ENCODE peak calls at places on chromosomes 11 and 22, in four cellular contexts. A is immature natural killer cell; Y is effector memory CD4-positive, alpha-beta T cell; B is endothelial cell. D is an unnamed sample.

GRCh38 chr22:22558972-22559603 is at the start of gene PRAME:
- DNase-seq in A (peak; percentile 45), Y (peak; percentile 16), B (peak; percentile 56), D (peak; percentile 49)

GRCh38 chr11:120013325-120014250 is 124.3 kb downstream of the TRIM29 start:
- DNase-seq in Y (no peak), A (no peak), B (peak; percentile 72), D (peak; percentile 73)

GRCh38 chr22:45876136-45877035 is 100.6 kb downstream of the WNT7B start:
- DNase-seq in Y (no peak), B (no peak), A (no peak), D (no peak)

GRCh38 chr11:70016666-70017347 is 61.3 kb upstream of the ANO1 start:
- DNase-seq in A (no peak), B (no peak), Y (no peak), D (peak; percentile 25)

GRCh38 chr11:60936467-60937143 is 12.3 kb downstream of the TMEM132A start:
- DNase-seq in B (no peak), Y (no peak), A (no peak), D (no peak)

GRCh38 chr11:57787920-57788716 is 26.5 kb downstream of the CTNND1 start:
- DNase-seq in A (no peak), Y (no peak), B (no peak), D (peak; percentile 40)

GRCh38 chr22:41048791-41049717 is 43.3 kb upstream of the EP300 start:
- DNase-seq in B (peak; percentile 22), Y (no peak), A (no peak), D (peak; percentile 92)

GRCh38 chr22:22124374-22124773 is 120.2 kb upstream of the VPREB1 start:
- DNase-seq in B (no peak), A (no peak), Y (no peak), D (no peak)

GRCh38 chr11:68117896-68118470 is 3.2 kb downstream of the CHKA start:
- DNase-seq in Y (no peak), B (no peak), A (no peak), D (no peak)

GRCh38 chr11:26974068-26974790 is 19.7 kb upstream of the FIBIN start:
- DNase-seq in A (no peak), B (no peak), Y (no peak), D (no peak)

GRCh38 chr22:40273319-40273718 is 73.0 kb upstream of the ADSL start:
- DNase-seq in B (no peak), Y (no peak), A (no peak), D (no peak)

GRCh38 chr11:78101073-78101472 is 21.4 kb upstream of the NDUFC2 start:
- DNase-seq in A (no peak), B (no peak), Y (no peak), D (no peak)

GRCh38 chr11:98003606-98004371 is 1017.0 kb upstream of the CNTN5 start:
- DNase-seq in B (no peak), Y (no peak), A (no peak), D (peak; percentile 3)

GRCh38 chr22:23521442-23522113 is 58.5 kb downstream of the IGLL1 start:
- DNase-seq in B (peak; percentile 97), Y (peak; percentile 55), A (peak; percentile 91), D (peak; percentile 97)

GRCh38 chr11:1869427-1870325 is 16.8 kb downstream of the LSP1 start:
- DNase-seq in A (no peak), B (no peak), Y (no peak), D (no peak)

GRCh38 chr11:130024356-130024755 is 21.7 kb upstream of the PRDM10 start:
- DNase-seq in A (no peak), Y (no peak), B (no peak), D (no peak)

GRCh38 chr11:36793542-36793926 is 195.5 kb upstream of the RAG2 start:
- DNase-seq in B (peak; percentile 5), A (no peak), Y (no peak), D (no peak)

GRCh38 chr11:9516113-9516512 is 55.3 kb downstream of the ZNF143 start:
- DNase-seq in A (no peak), Y (no peak), B (no peak), D (no peak)

GRCh38 chr11:47372422-47372821 is 5.9 kb downstream of the SPI1 start:
- DNase-seq in B (no peak), Y (no peak), A (no peak), D (no peak)

GRCh38 chr22:41939981-41940852 is 6.7 kb downstream of the CENPM start:
- DNase-seq in Y (peak; percentile 94), A (peak; percentile 58), B (peak; percentile 4), D (no peak)

GRCh38 chr11:118924591-118925585 is 838 bp downstream of the BCL9L start:
- DNase-seq in Y (no peak), A (peak; percentile 42), B (peak; percentile 63), D (peak; percentile 72)

GRCh38 chr11:36155770-36156485 is 133.3 kb downstream of the COMMD9 start:
- DNase-seq in A (no peak), Y (no peak), B (no peak), D (no peak)

GRCh38 chr11:80822248-80822647 is 1381.4 kb upstream of the TENM4 start:
- DNase-seq in B (no peak), A (no peak), Y (no peak), D (no peak)

GRCh38 chr22:19289475-19290161 is 1.9 kb downstream of the CLTCL1 start:
- DNase-seq in B (no peak), A (peak; percentile 27), Y (no peak), D (no peak)

GRCh38 chr11:19524171-19524671 is 188.4 kb upstream of the NAV2 start:
- DNase-seq in Y (no peak), A (no peak), B (no peak), D (no peak)

GRCh38 chr11:75097173-75097557 is 489 bp upstream of the OR2AT4 start:
- DNase-seq in B (no peak), A (no peak), Y (no peak), D (no peak)

GRCh38 chr11:78030429-78031325 is 7.6 kb upstream of the KCTD14 start:
- DNase-seq in B (peak; percentile 45), Y (no peak), A (no peak), D (peak; percentile 87)

GRCh38 chr11:19267567-19267966 is 26.8 kb upstream of the E2F8 start:
- DNase-seq in A (no peak), B (no peak), Y (no peak), D (no peak)

GRCh38 chr11:68010058-68011041 is at the start of gene ALDH3B1:
- DNase-seq in B (no peak), Y (no peak), A (no peak), D (peak; percentile 17)

GRCh38 chr11:33942954-33943353 is 51.1 kb upstream of the LMO2 start:
- DNase-seq in A (no peak), B (no peak), Y (no peak), D (no peak)

GRCh38 chr11:1653541-1654387 is 24.2 kb downstream of the KRTAP5-5 start:
- DNase-seq in A (no peak), Y (no peak), B (no peak), D (no peak)

GRCh38 chr11:47403135-47403534 is 5.3 kb upstream of the SLC39A13 start:
- DNase-seq in A (no peak), Y (no peak), B (no peak), D (no peak)